ENCODE peak calls at places on chromosomes 7 and 10, in eight cellular contexts. M, E, B, H, N, F, T and S are unnamed samples.
A peak's percentile ranks its signal among the peaks of the same experiment; 100 is the strongest.

GRCh38 chr7:131591674-131592328 is 35.4 kb upstream of the PODXL start:
- DNase-seq in H (peak; percentile 68), E (no peak), N (no peak), T (no peak), M (peak; percentile 51), F (no peak), B (no peak), S (peak; percentile 68)

GRCh38 chr7:55545496-55545895 is 26.8 kb downstream of the VOPP1 start:
- DNase-seq in N (peak; percentile 76), E (peak; percentile 82), M (no peak), F (no peak), B (no peak), H (no peak), T (no peak), S (peak; percentile 44)

GRCh38 chr7:103106336-103107070 is 31.6 kb downstream of the ARMC10 start:
- DNase-seq in F (no peak), T (no peak), N (no peak), B (no peak), M (peak; percentile 79), H (no peak), E (peak; percentile 16), S (peak; percentile 86)

GRCh38 chr7:141738592-141739013 is 445 bp downstream of the SSBP1 start:
- DNase-seq in M (no peak), E (no peak), F (no peak), B (no peak), N (no peak), H (peak; percentile 72), T (no peak), S (no peak)

GRCh38 chr7:94239661-94240234 is 154.9 kb upstream of the COL1A2 start:
- DNase-seq in B (no peak), T (peak; percentile 54), E (no peak), H (no peak), N (no peak), M (peak; percentile 5), F (no peak), S (peak; percentile 59)

GRCh38 chr10:22988581-22989360 is 60.9 kb downstream of the ARMC3 start:
- DNase-seq in F (peak; percentile 57), E (peak; percentile 47), M (peak; percentile 79), T (peak; percentile 46), N (peak; percentile 67), B (no peak), H (peak; percentile 65), S (peak; percentile 72)

GRCh38 chr7:33698006-33698405 is 207.3 kb upstream of the BMPER start:
- DNase-seq in H (no peak), B (no peak), E (no peak), N (no peak), F (no peak), T (no peak), M (no peak), S (no peak)

GRCh38 chr7:149202831-149203231 is 7.5 kb downstream of the ZNF282 start:
- DNase-seq in T (no peak), B (no peak), N (peak; percentile 39), M (no peak), F (peak; percentile 45), H (no peak), E (peak; percentile 31), S (no peak)

GRCh38 chr10:102135956-102136526 is 3.2 kb downstream of the PPRC1 start:
- DNase-seq in M (no peak), H (no peak), N (no peak), B (no peak), F (no peak), E (no peak), T (no peak), S (no peak)

GRCh38 chr10:121362026-121362425 is 236.2 kb downstream of the FGFR2 start:
- DNase-seq in B (no peak), E (no peak), F (no peak), H (no peak), T (no peak), M (no peak), N (no peak), S (no peak)

GRCh38 chr10:112950714-112951348 is 784 bp downstream of the TCF7L2 start:
- DNase-seq in F (no peak), H (peak; percentile 57), N (no peak), E (peak; percentile 49), B (no peak), M (peak; percentile 68), T (peak; percentile 57), S (peak; percentile 69)

GRCh38 chr10:86730227-86730626 is 26.2 kb upstream of the BMPR1A start:
- DNase-seq in F (no peak), T (peak; percentile 63), M (no peak), H (no peak), N (no peak), B (no peak), E (peak; percentile 6), S (no peak)

GRCh38 chr7:99730992-99731391 is 4.0 kb downstream of the CYP3A7 start:
- DNase-seq in N (no peak), B (no peak), H (no peak), T (no peak), F (no peak), M (no peak), E (no peak), S (no peak)

GRCh38 chr10:72487521-72487920 is 132.8 kb upstream of the DNAJB12 start:
- DNase-seq in T (no peak), N (no peak), F (no peak), M (no peak), B (no peak), E (no peak), H (no peak), S (no peak)

GRCh38 chr10:100562008-100562672 is 26.4 kb downstream of the HIF1AN start:
- DNase-seq in E (peak; percentile 55), M (peak; percentile 87), B (peak; percentile 43), H (peak; percentile 89), N (peak; percentile 82), F (peak; percentile 72), T (peak; percentile 68), S (peak; percentile 88)

GRCh38 chr7:37882086-37882485 is 33.7 kb downstream of the NME8 start:
- DNase-seq in H (no peak), T (no peak), B (no peak), E (no peak), N (no peak), F (no peak), M (no peak), S (no peak)

GRCh38 chr10:68826764-68827591 is at the start of gene STOX1:
- DNase-seq in H (peak; percentile 94), M (peak; percentile 86), B (peak; percentile 24), E (peak; percentile 51), T (peak; percentile 57), N (peak; percentile 87), F (peak; percentile 40), S (peak; percentile 91)

GRCh38 chr7:103915958-103916357 is 73.5 kb downstream of the RELN start:
- DNase-seq in B (no peak), T (no peak), M (no peak), F (no peak), E (peak; percentile 74), N (no peak), H (no peak), S (no peak)

GRCh38 chr10:101779544-101780186 is 3.6 kb downstream of the NPM3 start:
- DNase-seq in N (peak; percentile 93), E (peak; percentile 46), H (peak; percentile 94), M (peak; percentile 91), T (peak; percentile 87), B (peak; percentile 59), F (peak; percentile 76), S (peak; percentile 96)

GRCh38 chr10:132494831-132495230 is 42.8 kb upstream of the INPP5A start:
- DNase-seq in B (no peak), E (no peak), H (no peak), N (no peak), T (no peak), M (no peak), F (no peak), S (no peak)

GRCh38 chr10:117550042-117550441 is 7.5 kb downstream of the EMX2 start:
- DNase-seq in N (no peak), B (no peak), T (no peak), E (no peak), F (no peak), M (no peak), H (no peak), S (no peak)

GRCh38 chr10:78774614-78774998 is 294.2 kb upstream of the ZMIZ1 start:
- DNase-seq in M (no peak), T (no peak), E (no peak), N (no peak), H (no peak), F (no peak), B (no peak), S (no peak)

GRCh38 chr10:113187066-113187777 is 237.2 kb downstream of the TCF7L2 start:
- DNase-seq in B (no peak), N (no peak), T (peak; percentile 88), H (no peak), E (no peak), F (no peak), M (peak; percentile 86), S (no peak)

GRCh38 chr7:158028971-158029370 is 558.7 kb downstream of the PTPRN2 start:
- DNase-seq in B (no peak), N (no peak), E (no peak), M (no peak), F (no peak), H (no peak), T (no peak), S (peak; percentile 5)

GRCh38 chr7:142454862-142455261 is 197.0 kb upstream of the PRSS58 start:
- DNase-seq in B (no peak), M (no peak), F (peak; percentile 17), E (no peak), T (no peak), N (no peak), H (no peak), S (no peak)

GRCh38 chr10:63573068-63573697 is 52.0 kb downstream of the REEP3 start:
- DNase-seq in H (no peak), T (no peak), M (no peak), F (no peak), E (peak; percentile 87), B (no peak), N (no peak), S (no peak)

GRCh38 chr10:125023862-125024495 is 82.1 kb downstream of the ZRANB1 start:
- DNase-seq in T (peak; percentile 67), H (no peak), B (no peak), E (no peak), M (no peak), N (no peak), F (no peak), S (no peak)

GRCh38 chr10:119859422-119860258 is 13.0 kb downstream of the MCMBP start:
- DNase-seq in F (no peak), E (peak; percentile 69), M (peak; percentile 61), B (no peak), H (peak; percentile 25), N (peak; percentile 34), T (no peak), S (no peak)

GRCh38 chr7:135260930-135261721 is 27.5 kb downstream of the STRA8 start:
- DNase-seq in F (no peak), B (no peak), N (peak; percentile 32), T (no peak), E (peak; percentile 11), H (no peak), M (peak; percentile 67), S (peak; percentile 34)

GRCh38 chr7:17679427-17679826 is 260.9 kb downstream of the SNX13 start:
- DNase-seq in F (no peak), T (peak; percentile 46), E (no peak), B (no peak), N (peak; percentile 50), H (no peak), M (no peak), S (peak; percentile 55)

GRCh38 chr7:28516390-28517145 is 104.2 kb downstream of the CREB5 start:
- DNase-seq in T (no peak), M (no peak), H (peak; percentile 67), N (no peak), E (no peak), F (no peak), B (no peak), S (peak; percentile 86)

GRCh38 chr7:73828107-73828803 is 2.5 kb upstream of the CLDN4 start:
- DNase-seq in F (no peak), E (peak; percentile 64), N (peak; percentile 42), T (no peak), B (no peak), M (no peak), H (no peak), S (no peak)

GRCh38 chr7:18859331-18859730 is 258.1 kb downstream of the TWIST1 start:
- DNase-seq in M (no peak), F (peak; percentile 1), H (no peak), E (no peak), T (no peak), B (no peak), N (no peak), S (no peak)

GRCh38 chr10:113273151-113273876 is 279.5 kb upstream of the HABP2 start:
- DNase-seq in F (no peak), E (no peak), N (peak; percentile 62), B (no peak), H (peak; percentile 41), M (no peak), T (peak; percentile 79), S (peak; percentile 65)